ENCODE peak calls at places on chromosomes 6 and 20, in six cellular contexts. One of them, this sample, is unnamed.

GRCh38 chr20:2230671-2231488 is 64.9 kb upstream of the TGM3 start:
- DNase-seq in GM12865: no peak
- DNase-seq in activated CD8-positive, alpha-beta T cell treated with anti-CD3 and anti-CD28 coated beads for 36 hours: no peak
- DNase-seq in thyroid gland: no peak
- DNase-seq in cardiac fibroblast: peak
- DNase-seq in AG04449: no peak
- DNase-seq in this sample: no peak

GRCh38 chr20:45578151-45578660 is 878 bp downstream of the WFDC8 start:
- DNase-seq in GM12865: no peak
- DNase-seq in activated CD8-positive, alpha-beta T cell treated with anti-CD3 and anti-CD28 coated beads for 36 hours: no peak
- DNase-seq in thyroid gland: no peak
- DNase-seq in cardiac fibroblast: no peak
- DNase-seq in AG04449: no peak
- DNase-seq in this sample: no peak

GRCh38 chr20:4130404-4131189 is 115.2 kb upstream of the RNF24 start:
- DNase-seq in GM12865: no peak
- DNase-seq in activated CD8-positive, alpha-beta T cell treated with anti-CD3 and anti-CD28 coated beads for 36 hours: peak
- DNase-seq in thyroid gland: no peak
- DNase-seq in cardiac fibroblast: peak
- DNase-seq in AG04449: no peak
- DNase-seq in this sample: no peak

GRCh38 chr20:3813758-3814581 is 6.4 kb upstream of the AP5S1 start:
- DNase-seq in GM12865: no peak
- DNase-seq in activated CD8-positive, alpha-beta T cell treated with anti-CD3 and anti-CD28 coated beads for 36 hours: peak
- DNase-seq in thyroid gland: peak
- DNase-seq in cardiac fibroblast: no peak
- DNase-seq in AG04449: no peak
- DNase-seq in this sample: no peak

GRCh38 chr20:12166053-12166717 is 248.5 kb downstream of the BTBD3 start:
- DNase-seq in GM12865: no peak
- DNase-seq in activated CD8-positive, alpha-beta T cell treated with anti-CD3 and anti-CD28 coated beads for 36 hours: no peak
- DNase-seq in thyroid gland: no peak
- DNase-seq in cardiac fibroblast: peak
- DNase-seq in AG04449: peak
- DNase-seq in this sample: no peak

GRCh38 chr20:50583422-50584150 is 73.4 kb downstream of the PTPN1 start:
- DNase-seq in GM12865: no peak
- DNase-seq in activated CD8-positive, alpha-beta T cell treated with anti-CD3 and anti-CD28 coated beads for 36 hours: no peak
- DNase-seq in thyroid gland: no peak
- DNase-seq in cardiac fibroblast: no peak
- DNase-seq in AG04449: no peak
- DNase-seq in this sample: no peak

GRCh38 chr6:28673800-28674671 is 148.4 kb downstream of the GPX5 start:
- DNase-seq in GM12865: peak
- DNase-seq in activated CD8-positive, alpha-beta T cell treated with anti-CD3 and anti-CD28 coated beads for 36 hours: peak
- DNase-seq in thyroid gland: peak
- DNase-seq in cardiac fibroblast: peak
- DNase-seq in AG04449: peak
- DNase-seq in this sample: peak

GRCh38 chr20:51400051-51400926 is 142.2 kb downstream of the NFATC2 start:
- DNase-seq in GM12865: peak
- DNase-seq in activated CD8-positive, alpha-beta T cell treated with anti-CD3 and anti-CD28 coated beads for 36 hours: peak
- DNase-seq in thyroid gland: no peak
- DNase-seq in cardiac fibroblast: peak
- DNase-seq in AG04449: no peak
- DNase-seq in this sample: no peak

GRCh38 chr20:31693987-31694661 is 28.5 kb downstream of the BCL2L1 start:
- DNase-seq in GM12865: no peak
- DNase-seq in activated CD8-positive, alpha-beta T cell treated with anti-CD3 and anti-CD28 coated beads for 36 hours: no peak
- DNase-seq in thyroid gland: no peak
- DNase-seq in cardiac fibroblast: no peak
- DNase-seq in AG04449: no peak
- DNase-seq in this sample: no peak
- TF ChIP-seq CTCF in GM12865: no peak
- TF ChIP-seq CTCF in activated CD8-positive, alpha-beta T cell treated with anti-CD3 and anti-CD28 coated beads for 36 hours: no peak
- TF ChIP-seq CTCF in thyroid gland: no peak
- TF ChIP-seq CTCF in cardiac fibroblast: no peak
- TF ChIP-seq CTCF in AG04449: no peak
- TF ChIP-seq CTCF in this sample: no peak

GRCh38 chr6:53312355-53312754 is 36.4 kb downstream of the ELOVL5 start:
- DNase-seq in GM12865: peak
- DNase-seq in activated CD8-positive, alpha-beta T cell treated with anti-CD3 and anti-CD28 coated beads for 36 hours: peak
- DNase-seq in thyroid gland: no peak
- DNase-seq in cardiac fibroblast: no peak
- DNase-seq in AG04449: no peak
- DNase-seq in this sample: no peak
- TF ChIP-seq CTCF in GM12865: no peak
- TF ChIP-seq CTCF in activated CD8-positive, alpha-beta T cell treated with anti-CD3 and anti-CD28 coated beads for 36 hours: no peak
- TF ChIP-seq CTCF in thyroid gland: no peak
- TF ChIP-seq CTCF in cardiac fibroblast: no peak
- TF ChIP-seq CTCF in AG04449: no peak
- TF ChIP-seq CTCF in this sample: no peak

GRCh38 chr6:53436904-53437303 is 88.2 kb upstream of the ELOVL5 start:
- DNase-seq in GM12865: no peak
- DNase-seq in activated CD8-positive, alpha-beta T cell treated with anti-CD3 and anti-CD28 coated beads for 36 hours: no peak
- DNase-seq in thyroid gland: no peak
- DNase-seq in cardiac fibroblast: peak
- DNase-seq in AG04449: no peak
- DNase-seq in this sample: no peak
- TF ChIP-seq CTCF in GM12865: no peak
- TF ChIP-seq CTCF in activated CD8-positive, alpha-beta T cell treated with anti-CD3 and anti-CD28 coated beads for 36 hours: no peak
- TF ChIP-seq CTCF in thyroid gland: no peak
- TF ChIP-seq CTCF in cardiac fibroblast: no peak
- TF ChIP-seq CTCF in AG04449: no peak
- TF ChIP-seq CTCF in this sample: no peak

DNA sequence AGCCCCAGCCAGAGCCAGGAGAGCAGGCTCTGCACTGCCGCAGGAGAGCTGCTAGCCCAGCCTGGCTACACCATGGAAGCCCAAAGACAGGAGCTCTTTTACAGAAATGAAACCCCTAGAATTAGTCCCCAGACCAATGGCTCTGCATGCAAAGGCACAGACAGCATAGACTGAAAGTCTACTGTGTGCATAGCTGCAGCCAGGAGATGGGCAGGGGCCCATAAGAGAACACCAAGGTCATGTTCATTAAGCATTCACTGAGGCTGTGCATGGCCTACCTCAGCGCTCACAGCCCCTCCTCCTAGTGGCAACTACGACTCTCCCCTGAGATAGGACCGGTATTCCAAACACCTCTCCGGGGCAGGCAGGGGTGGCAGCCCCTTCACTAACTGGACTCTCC is 34.9 kb downstream of the SNX5 start:
- DNase-seq in GM12865: peak
- DNase-seq in activated CD8-positive, alpha-beta T cell treated with anti-CD3 and anti-CD28 coated beads for 36 hours: no peak
- DNase-seq in thyroid gland: no peak
- DNase-seq in cardiac fibroblast: no peak
- DNase-seq in AG04449: no peak
- DNase-seq in this sample: no peak
- TF ChIP-seq CTCF in GM12865: no peak
- TF ChIP-seq CTCF in activated CD8-positive, alpha-beta T cell treated with anti-CD3 and anti-CD28 coated beads for 36 hours: no peak
- TF ChIP-seq CTCF in thyroid gland: no peak
- TF ChIP-seq CTCF in cardiac fibroblast: no peak
- TF ChIP-seq CTCF in AG04449: no peak
- TF ChIP-seq CTCF in this sample: no peak

GRCh38 chr6:42393339-42393738 is 58.4 kb downstream of the TRERF1 start:
- DNase-seq in GM12865: no peak
- DNase-seq in activated CD8-positive, alpha-beta T cell treated with anti-CD3 and anti-CD28 coated beads for 36 hours: peak
- DNase-seq in thyroid gland: no peak
- DNase-seq in cardiac fibroblast: no peak
- DNase-seq in AG04449: no peak
- DNase-seq in this sample: no peak

GRCh38 chr6:42400031-42400760 is 51.5 kb downstream of the TRERF1 start:
- DNase-seq in GM12865: no peak
- DNase-seq in activated CD8-positive, alpha-beta T cell treated with anti-CD3 and anti-CD28 coated beads for 36 hours: no peak
- DNase-seq in thyroid gland: no peak
- DNase-seq in cardiac fibroblast: no peak
- DNase-seq in AG04449: no peak
- DNase-seq in this sample: no peak

GRCh38 chr6:42394881-42395620 is 56.7 kb downstream of the TRERF1 start:
- DNase-seq in GM12865: no peak
- DNase-seq in activated CD8-positive, alpha-beta T cell treated with anti-CD3 and anti-CD28 coated beads for 36 hours: peak
- DNase-seq in thyroid gland: no peak
- DNase-seq in cardiac fibroblast: no peak
- DNase-seq in AG04449: no peak
- DNase-seq in this sample: no peak

GRCh38 chr6:42394151-42394550 is 57.6 kb downstream of the TRERF1 start:
- DNase-seq in GM12865: no peak
- DNase-seq in activated CD8-positive, alpha-beta T cell treated with anti-CD3 and anti-CD28 coated beads for 36 hours: no peak
- DNase-seq in thyroid gland: no peak
- DNase-seq in cardiac fibroblast: no peak
- DNase-seq in AG04449: no peak
- DNase-seq in this sample: no peak

GRCh38 chr6:42396720-42397119 is 55.0 kb downstream of the TRERF1 start:
- DNase-seq in GM12865: no peak
- DNase-seq in activated CD8-positive, alpha-beta T cell treated with anti-CD3 and anti-CD28 coated beads for 36 hours: peak
- DNase-seq in thyroid gland: no peak
- DNase-seq in cardiac fibroblast: no peak
- DNase-seq in AG04449: no peak
- DNase-seq in this sample: no peak
- TF ChIP-seq CTCF in GM12865: no peak
- TF ChIP-seq CTCF in activated CD8-positive, alpha-beta T cell treated with anti-CD3 and anti-CD28 coated beads for 36 hours: peak
- TF ChIP-seq CTCF in thyroid gland: no peak
- TF ChIP-seq CTCF in cardiac fibroblast: no peak
- TF ChIP-seq CTCF in AG04449: no peak
- TF ChIP-seq CTCF in this sample: no peak

DNA sequence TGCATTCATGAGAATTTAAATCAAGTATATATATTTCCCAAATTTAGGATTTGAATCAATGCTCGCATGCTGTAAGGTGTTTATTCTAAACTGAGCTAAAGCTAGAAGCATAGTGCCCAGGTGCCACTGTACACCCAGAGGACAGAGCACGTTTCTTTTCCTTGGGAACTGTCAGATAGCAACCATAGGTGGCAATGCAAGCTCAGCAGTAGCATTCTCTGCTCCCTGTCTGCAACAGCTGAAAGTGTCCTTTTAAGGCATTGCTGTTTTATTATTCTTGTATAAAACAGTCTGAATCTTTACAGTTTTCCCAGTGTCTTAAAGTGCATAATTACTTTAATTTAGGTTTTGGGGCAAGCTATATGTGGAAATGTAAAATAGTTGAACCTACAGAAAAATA is 443.4 kb upstream of the MMS22L start:
- DNase-seq in GM12865: no peak
- DNase-seq in activated CD8-positive, alpha-beta T cell treated with anti-CD3 and anti-CD28 coated beads for 36 hours: no peak
- DNase-seq in thyroid gland: no peak
- DNase-seq in cardiac fibroblast: no peak
- DNase-seq in AG04449: no peak
- DNase-seq in this sample: no peak
- TF ChIP-seq CTCF in GM12865: no peak
- TF ChIP-seq CTCF in activated CD8-positive, alpha-beta T cell treated with anti-CD3 and anti-CD28 coated beads for 36 hours: no peak
- TF ChIP-seq CTCF in thyroid gland: no peak
- TF ChIP-seq CTCF in cardiac fibroblast: no peak
- TF ChIP-seq CTCF in AG04449: no peak
- TF ChIP-seq CTCF in this sample: no peak

GRCh38 chr6:35503534-35503933 is 6.7 kb upstream of the TEAD3 start:
- DNase-seq in GM12865: no peak
- DNase-seq in activated CD8-positive, alpha-beta T cell treated with anti-CD3 and anti-CD28 coated beads for 36 hours: no peak
- DNase-seq in thyroid gland: no peak
- DNase-seq in cardiac fibroblast: no peak
- DNase-seq in AG04449: no peak
- DNase-seq in this sample: no peak
- TF ChIP-seq CTCF in GM12865: no peak
- TF ChIP-seq CTCF in activated CD8-positive, alpha-beta T cell treated with anti-CD3 and anti-CD28 coated beads for 36 hours: no peak
- TF ChIP-seq CTCF in thyroid gland: no peak
- TF ChIP-seq CTCF in cardiac fibroblast: no peak
- TF ChIP-seq CTCF in AG04449: no peak
- TF ChIP-seq CTCF in this sample: no peak

GRCh38 chr6:47073125-47074110 is 31.3 kb upstream of the ADGRF1 start:
- DNase-seq in GM12865: no peak
- DNase-seq in activated CD8-positive, alpha-beta T cell treated with anti-CD3 and anti-CD28 coated beads for 36 hours: no peak
- DNase-seq in thyroid gland: no peak
- DNase-seq in cardiac fibroblast: no peak
- DNase-seq in AG04449: no peak
- DNase-seq in this sample: no peak
- TF ChIP-seq CTCF in GM12865: peak
- TF ChIP-seq CTCF in activated CD8-positive, alpha-beta T cell treated with anti-CD3 and anti-CD28 coated beads for 36 hours: no peak
- TF ChIP-seq CTCF in thyroid gland: no peak
- TF ChIP-seq CTCF in cardiac fibroblast: peak
- TF ChIP-seq CTCF in AG04449: no peak
- TF ChIP-seq CTCF in this sample: peak

DNA sequence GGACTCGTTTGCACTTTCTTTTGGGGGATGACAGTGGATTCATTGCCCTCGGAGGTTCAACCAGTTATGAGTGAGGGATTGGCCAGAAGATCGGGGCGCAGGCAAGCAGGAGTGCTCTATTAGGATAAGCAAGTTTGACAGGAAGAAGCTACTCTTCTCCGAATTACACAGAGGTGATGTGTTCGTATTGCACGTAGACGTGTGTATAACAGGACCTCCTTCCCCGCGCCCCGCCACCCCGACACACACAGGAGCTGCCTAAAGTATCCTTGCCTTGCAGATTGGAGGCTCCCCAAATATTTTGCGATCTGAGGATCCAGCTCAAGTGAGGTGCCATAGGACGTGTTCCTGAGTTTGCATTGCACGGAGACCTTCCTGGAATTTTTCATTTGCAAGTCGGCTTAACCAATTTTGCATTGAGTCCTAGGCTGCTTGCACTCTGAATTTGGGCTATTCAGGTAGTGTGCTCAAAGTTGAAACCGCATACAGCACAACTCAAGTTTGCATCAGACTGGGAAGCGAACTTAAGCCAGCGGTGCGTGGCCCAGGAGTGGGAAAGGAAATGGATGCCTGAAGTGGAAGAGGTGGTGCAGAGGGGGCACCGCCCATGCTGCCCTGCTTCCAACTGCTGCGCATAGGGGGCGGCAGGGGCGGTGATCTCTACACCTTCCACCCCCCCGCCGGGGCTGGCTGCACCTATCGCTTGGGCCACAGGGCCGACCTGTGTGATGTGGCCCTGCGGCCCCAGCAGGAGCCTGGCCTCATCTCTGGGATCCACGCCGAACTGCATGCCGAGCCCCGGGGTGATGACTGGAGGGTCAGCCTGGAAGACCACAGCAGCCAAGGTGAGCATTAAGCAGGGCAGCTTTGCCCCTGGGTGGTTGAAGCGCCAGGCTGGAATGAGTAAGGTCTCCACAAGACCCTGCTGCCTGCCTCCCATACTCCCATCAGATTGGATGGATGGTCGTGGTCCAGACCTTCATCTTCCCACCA is 770 bp downstream of the TCF19 start:
- DNase-seq in GM12865: peak
- DNase-seq in activated CD8-positive, alpha-beta T cell treated with anti-CD3 and anti-CD28 coated beads for 36 hours: peak
- DNase-seq in thyroid gland: no peak
- DNase-seq in cardiac fibroblast: peak
- DNase-seq in AG04449: no peak
- DNase-seq in this sample: no peak
- TF ChIP-seq CTCF in GM12865: no peak
- TF ChIP-seq CTCF in activated CD8-positive, alpha-beta T cell treated with anti-CD3 and anti-CD28 coated beads for 36 hours: no peak
- TF ChIP-seq CTCF in thyroid gland: no peak
- TF ChIP-seq CTCF in cardiac fibroblast: peak
- TF ChIP-seq CTCF in AG04449: peak
- TF ChIP-seq CTCF in this sample: no peak

GRCh38 chr20:31720486-31721407 is 1.9 kb downstream of the BCL2L1 start:
- DNase-seq in GM12865: peak
- DNase-seq in activated CD8-positive, alpha-beta T cell treated with anti-CD3 and anti-CD28 coated beads for 36 hours: peak
- DNase-seq in thyroid gland: peak
- DNase-seq in cardiac fibroblast: no peak
- DNase-seq in AG04449: no peak
- DNase-seq in this sample: no peak
- TF ChIP-seq CTCF in GM12865: peak
- TF ChIP-seq CTCF in activated CD8-positive, alpha-beta T cell treated with anti-CD3 and anti-CD28 coated beads for 36 hours: peak
- TF ChIP-seq CTCF in thyroid gland: no peak
- TF ChIP-seq CTCF in cardiac fibroblast: peak
- TF ChIP-seq CTCF in AG04449: no peak
- TF ChIP-seq CTCF in this sample: no peak